ENCODE peak calls at places on chromosomes 11 and 22, in seven cellular contexts. V is HepG2, C is HCT116, Q is H1, H is SK-N-SH, D is GM12878, M is K562. Z is an unnamed sample.
A peak's percentile ranks its signal among the peaks of the same experiment; 100 is the strongest.

GRCh38 chr11:70713988-70714665 is 315.8 kb downstream of the CTTN start:
- DNase-seq in V (no peak), C (no peak), Q (peak; percentile 33), H (peak; percentile 68), D (no peak), M (no peak), Z (peak; percentile 91)

GRCh38 chr11:74370122-74370521 is 28.1 kb downstream of the PGM2L1 start:
- DNase-seq in V (no peak), C (no peak), Q (no peak), H (no peak), D (no peak), M (no peak), Z (no peak)

GRCh38 chr11:110295086-110295485 is 1.3 kb downstream of the RDX start:
- DNase-seq in V (no peak), C (no peak), Q (no peak), H (no peak), D (no peak), M (no peak), Z (no peak)

GRCh38 chr11:25423436-25424184 is 908.3 kb upstream of the ANO3 start:
- DNase-seq in V (no peak), C (no peak), Q (no peak), H (no peak), D (no peak), M (no peak), Z (peak; percentile 37)

GRCh38 chr11:29934115-29934638 is 82.7 kb downstream of the KCNA4 start:
- DNase-seq in V (no peak), C (no peak), Q (no peak), H (no peak), D (no peak), M (no peak), Z (no peak)

GRCh38 chr11:8336356-8337114 is 72.9 kb upstream of the LMO1 start:
- DNase-seq in V (no peak), C (no peak), Q (no peak), H (no peak), D (no peak), M (no peak), Z (no peak)

GRCh38 chr11:2314525-2315394 is 12.9 kb downstream of the TSPAN32 start:
- DNase-seq in V (no peak), C (no peak), Q (no peak), H (peak; percentile 95), D (no peak), M (peak; percentile 46), Z (no peak)

GRCh38 chr22:25153961-25154685 is 45.5 kb upstream of the CRYBB3 start:
- DNase-seq in V (peak; percentile 36), C (no peak), Q (no peak), H (peak; percentile 57), D (no peak), M (no peak), Z (peak; percentile 31)

GRCh38 chr11:83092488-83093384 is 21.0 kb upstream of the RAB30 start:
- DNase-seq in V (peak; percentile 98), C (peak; percentile 51), Q (no peak), H (peak; percentile 61), D (no peak), M (no peak), Z (peak; percentile 46)

GRCh38 chr11:43367382-43368178 is 8.9 kb downstream of the TTC17 start:
- DNase-seq in V (no peak), C (no peak), Q (no peak), H (no peak), D (peak; percentile 20), M (no peak), Z (no peak)

GRCh38 chr11:7251836-7252682 is at the start of gene SYT9:
- DNase-seq in V (no peak), C (no peak), Q (peak; percentile 43), H (peak; percentile 85), D (no peak), M (peak; percentile 16), Z (peak; percentile 53)

GRCh38 chr22:25661067-25661466 is 80.9 kb upstream of the MYO18B start:
- DNase-seq in V (no peak), C (no peak), Q (no peak), H (peak; percentile 31), D (no peak), M (no peak), Z (no peak)

GRCh38 chr11:76317296-76317695 is 63.6 kb downstream of the THAP12 start:
- DNase-seq in V (no peak), C (no peak), Q (no peak), H (no peak), D (no peak), M (no peak), Z (no peak)

GRCh38 chr11:2837096-2837601 is 48.4 kb downstream of the CDKN1C start:
- DNase-seq in V (peak; percentile 62), C (peak; percentile 18), Q (no peak), H (peak; percentile 73), D (no peak), M (peak; percentile 85), Z (peak; percentile 54)

GRCh38 chr11:45217991-45218390 is 68.2 kb downstream of the SYT13 start:
- DNase-seq in V (no peak), C (no peak), Q (no peak), H (no peak), D (no peak), M (no peak), Z (no peak)

GRCh38 chr22:34798605-34799004 is 267.4 kb upstream of the ISX start:
- DNase-seq in V (no peak), C (no peak), Q (no peak), H (no peak), D (no peak), M (no peak), Z (no peak)

GRCh38 chr22:37591823-37592404 is 12.0 kb upstream of the LGALS2 start:
- DNase-seq in V (no peak), C (no peak), Q (no peak), H (no peak), D (no peak), M (no peak), Z (no peak)

GRCh38 chr22:37589607-37590006 is 9.7 kb upstream of the LGALS2 start:
- DNase-seq in V (no peak), C (no peak), Q (no peak), H (no peak), D (no peak), M (no peak), Z (no peak)

GRCh38 chr22:37588540-37589215 is 8.8 kb upstream of the LGALS2 start:
- DNase-seq in V (no peak), C (no peak), Q (no peak), H (no peak), D (no peak), M (no peak), Z (no peak)

GRCh38 chr22:37599161-37599560 is 9.5 kb upstream of the GGA1 start:
- DNase-seq in V (no peak), C (no peak), Q (no peak), H (no peak), D (no peak), M (no peak), Z (no peak)

DNA sequence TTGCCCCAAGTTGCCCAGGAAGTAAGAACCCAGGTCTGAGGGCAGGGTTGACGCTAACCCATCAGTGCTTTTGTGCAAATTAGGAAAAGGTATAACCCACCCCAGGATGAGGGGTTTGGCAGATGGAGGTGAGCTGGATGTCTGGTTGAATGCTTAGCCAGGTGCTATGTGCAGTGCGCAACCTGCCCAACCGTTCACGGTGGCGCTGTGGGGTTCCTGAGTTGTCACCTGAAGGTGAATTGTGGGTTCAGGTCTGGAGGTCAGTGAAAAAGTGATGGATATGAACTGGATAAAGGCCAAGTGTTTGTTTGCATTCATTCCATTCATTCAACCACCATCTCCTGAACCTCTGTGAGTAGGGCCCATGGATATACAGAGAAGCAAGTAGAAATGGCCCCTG is 14.3 kb upstream of the LGALS2 start:
- DNase-seq in V (no peak), C (no peak), Q (no peak), H (no peak), D (no peak), M (no peak), Z (no peak)
- TF ChIP-seq JUND in V (no peak), C (no peak), Q (no peak), H (no peak), D (no peak), M (no peak), Z (no peak)

GRCh38 chr11:111378773-111379499 is at the start of gene POU2AF1:
- DNase-seq in V (no peak), C (no peak), Q (no peak), H (no peak), D (peak; percentile 82), M (no peak), Z (no peak)
- TF ChIP-seq JUND in V (no peak), C (no peak), Q (no peak), H (no peak), D (no peak), M (no peak), Z (no peak)

DNA sequence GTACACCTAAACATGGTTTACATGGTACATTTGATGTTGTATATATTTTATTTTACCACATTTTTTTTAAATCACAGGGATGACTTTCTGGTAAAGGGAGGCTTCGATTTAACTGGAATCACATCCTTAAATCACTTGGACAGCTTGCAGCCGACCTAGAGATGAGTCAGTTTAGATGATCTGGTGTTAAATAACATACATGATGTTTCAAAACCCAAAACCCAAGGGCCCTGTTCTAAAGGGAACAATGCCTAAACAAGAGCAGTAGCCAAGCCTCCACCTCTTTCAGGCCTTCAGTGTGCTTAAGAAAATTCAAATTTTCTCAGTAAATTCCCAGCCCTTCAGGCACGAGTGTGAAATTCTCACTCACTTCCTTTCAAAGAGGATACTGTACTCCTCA is 108.8 kb downstream of the WT1 start:
- DNase-seq in V (no peak), C (no peak), Q (no peak), H (no peak), D (no peak), M (no peak), Z (no peak)
- TF ChIP-seq JUND in V (no peak), C (no peak), Q (no peak), H (no peak), D (no peak), M (no peak), Z (no peak)

DNA sequence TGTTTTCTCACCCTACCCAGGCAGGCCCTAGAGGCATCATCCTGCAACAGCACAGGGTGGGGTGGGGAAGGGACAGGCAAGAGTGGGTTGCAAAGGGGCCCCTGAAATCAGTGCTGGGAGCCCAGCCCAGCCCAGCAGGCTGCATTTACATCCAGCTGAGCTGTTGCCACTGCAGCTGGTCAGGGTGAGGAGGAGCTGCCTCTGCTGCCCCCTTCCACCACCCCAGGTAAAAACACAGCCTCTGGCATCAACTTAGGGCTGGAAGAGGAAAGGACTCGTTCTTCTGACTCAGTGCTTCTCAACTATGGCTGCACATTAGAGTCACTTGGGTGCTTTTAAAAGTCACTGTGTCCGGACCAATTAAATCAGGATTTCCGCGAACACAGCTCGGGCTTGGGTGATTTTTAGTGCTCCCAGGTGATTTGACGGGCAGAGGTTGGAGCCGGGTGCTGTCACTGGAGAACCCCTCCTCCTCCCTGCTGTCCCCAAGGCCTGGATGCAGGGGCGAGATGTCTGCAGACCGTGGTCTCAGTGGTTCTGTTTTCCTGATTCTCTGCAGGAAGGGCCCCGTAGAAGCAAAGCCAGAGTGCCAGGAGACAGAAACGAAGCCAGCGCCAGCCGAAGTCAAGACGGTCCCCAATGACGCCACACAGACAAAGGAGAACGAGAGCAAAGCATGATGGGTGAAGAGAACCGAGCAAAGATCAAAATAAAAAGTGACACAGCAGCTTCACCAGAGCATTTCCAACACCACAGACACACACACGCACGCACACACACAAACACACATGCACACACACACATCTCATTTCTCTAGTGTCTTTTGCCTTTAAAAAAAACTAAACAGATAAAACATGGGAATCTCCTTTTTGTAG is 39.4 kb upstream of the TTC12 start:
- DNase-seq in V (no peak), C (no peak), Q (peak; percentile 21), H (peak; percentile 44), D (no peak), M (no peak), Z (no peak)
- TF ChIP-seq JUND in V (no peak), C (no peak), Q (no peak), H (no peak), D (no peak), M (no peak), Z (no peak)